ENCODE peak calls at places on chromosome 1, in four cellular contexts. D is NCI-H510A treated with DMSO at 0.1 percent for 48 hours, H is NCI-H1694 treated with DMSO at 0.1 percent for 48 hours, C is non-pigmented ciliary epithelial cell. Y is an unnamed sample.

GRCh38 chr1:236150291-236150940 is 8.1 kb downstream of the GPR137B start:
- DNase-seq in D (no peak), C (no peak), H (no peak), Y (no peak)

GRCh38 chr1:22238356-22239224 is 95.7 kb upstream of the WNT4 start:
- DNase-seq in D (no peak), H (no peak), C (no peak), Y (no peak)

GRCh38 chr1:8516793-8517556 is 199.1 kb downstream of the SLC45A1 start:
- DNase-seq in H (no peak), C (no peak), D (peak; percentile 86), Y (no peak)

GRCh38 chr1:163824006-163824405 is 502.3 kb downstream of the NUF2 start:
- DNase-seq in D (no peak), H (no peak), C (peak; percentile 80), Y (no peak)

GRCh38 chr1:226123591-226124471 is 61.3 kb downstream of the H3-3A start:
- DNase-seq in H (no peak), D (peak; percentile 15), C (no peak), Y (no peak)

GRCh38 chr1:231139125-231139649 is 22.7 kb upstream of the TRIM67 start:
- DNase-seq in H (no peak), C (peak; percentile 68), D (no peak), Y (no peak)

GRCh38 chr1:208855403-208855802 is 611.2 kb upstream of the PLXNA2 start:
- DNase-seq in C (no peak), H (no peak), D (no peak), Y (no peak)

GRCh38 chr1:18253093-18253492 is 145.5 kb downstream of the IGSF21 start:
- DNase-seq in D (no peak), C (no peak), H (peak; percentile 58), Y (no peak)

GRCh38 chr1:86666368-86666767 is 38.0 kb upstream of the SH3GLB1 start:
- DNase-seq in H (no peak), D (no peak), C (no peak), Y (no peak)

GRCh38 chr1:231679109-231679508 is 52.5 kb downstream of the DISC1 start:
- DNase-seq in H (no peak), D (no peak), C (no peak), Y (no peak)

GRCh38 chr1:94694234-94694915 is 125.8 kb upstream of the SLC44A3 start:
- DNase-seq in C (no peak), D (no peak), H (no peak), Y (no peak)